ENCODE peak calls at places on chromosomes 5 and 9, in six cellular contexts. V, I, E, T, M and L are unnamed samples.

GRCh38 chr5:98497391-98497790 is 276.1 kb upstream of the RGMB start:
- DNase-seq in I (peak), M (no peak), E (no peak), T (no peak), V (no peak), L (no peak)

GRCh38 chr5:63961598-63962161 is 565 bp downstream of the HTR1A start:
- DNase-seq in V (no peak), I (no peak), T (no peak), E (no peak), M (no peak), L (no peak)

GRCh38 chr5:135071311-135071710 is 37.3 kb upstream of the PITX1 start:
- DNase-seq in V (no peak), M (no peak), I (no peak), E (no peak), T (no peak), L (no peak)

GRCh38 chr9:128627906-128628305 is 28.7 kb downstream of the DYNC2I2 start:
- DNase-seq in M (no peak), T (no peak), V (no peak), E (no peak), I (no peak), L (no peak)

GRCh38 chr5:175849153-175849552 is 22.2 kb upstream of the CPLX2 start:
- DNase-seq in I (no peak), V (no peak), T (no peak), M (no peak), E (no peak), L (no peak)

GRCh38 chr9:89352874-89353649 is 34.8 kb downstream of the SECISBP2 start:
- DNase-seq in V (no peak), E (no peak), T (no peak), I (no peak), M (no peak), L (no peak)

GRCh38 chr9:133889498-133890301 is 102.4 kb downstream of the VAV2 start:
- DNase-seq in M (no peak), V (no peak), E (no peak), I (no peak), T (no peak), L (no peak)

GRCh38 chr5:123285122-123286011 is 137.8 kb downstream of the CEP120 start:
- DNase-seq in E (no peak), I (peak), V (no peak), T (peak), M (peak), L (no peak)

GRCh38 chr5:147752033-147752432 is 30.5 kb downstream of the JAKMIP2 start:
- DNase-seq in E (no peak), I (no peak), M (no peak), T (no peak), V (no peak), L (no peak)

GRCh38 chr5:109803854-109804253 is 114.1 kb downstream of the MAN2A1 start:
- DNase-seq in M (no peak), V (no peak), E (no peak), I (no peak), T (no peak), L (no peak)

GRCh38 chr5:83472508-83473343 is 1.2 kb downstream of the VCAN start:
- DNase-seq in T (peak), I (no peak), M (no peak), V (peak), E (no peak), L (no peak)

GRCh38 chr5:6517494-6517893 is 68.8 kb downstream of the UBE2QL1 start:
- DNase-seq in M (no peak), I (no peak), V (no peak), E (no peak), T (no peak), L (no peak)

GRCh38 chr9:19033015-19033414 is at the start of gene SAXO1:
- DNase-seq in E (no peak), I (no peak), V (no peak), T (no peak), M (no peak), L (no peak)

GRCh38 chr9:19032411-19032810 is 598 bp downstream of the SAXO1 start:
- DNase-seq in T (no peak), E (no peak), M (no peak), I (no peak), V (no peak), L (no peak)

GRCh38 chr9:19030899-19031298 is 2.1 kb downstream of the SAXO1 start:
- DNase-seq in I (no peak), E (no peak), V (no peak), T (no peak), M (no peak), L (no peak)

GRCh38 chr9:19036611-19037010 is 3.6 kb upstream of the SAXO1 start:
- DNase-seq in M (no peak), E (no peak), T (no peak), V (no peak), I (no peak), L (no peak)
- TF ChIP-seq CTCF in M (peak), E (no peak), T (no peak), V (no peak), I (no peak), L (no peak)

GRCh38 chr9:105445203-105445881 is 2.5 kb upstream of the FSD1L start:
- DNase-seq in T (no peak), I (no peak), M (no peak), E (no peak), V (peak), L (no peak)

GRCh38 chr9:105444130-105444529 is 3.7 kb upstream of the FSD1L start:
- DNase-seq in T (no peak), V (peak), I (no peak), M (peak), E (no peak), L (no peak)

GRCh38 chr9:105449081-105449480 is 1.2 kb downstream of the FSD1L start:
- DNase-seq in T (no peak), I (peak), E (no peak), V (no peak), M (no peak), L (no peak)

GRCh38 chr9:105447814-105448812 is at the start of gene FSD1L:
- DNase-seq in M (peak), T (peak), V (peak), I (peak), E (peak), L (peak)

DNA sequence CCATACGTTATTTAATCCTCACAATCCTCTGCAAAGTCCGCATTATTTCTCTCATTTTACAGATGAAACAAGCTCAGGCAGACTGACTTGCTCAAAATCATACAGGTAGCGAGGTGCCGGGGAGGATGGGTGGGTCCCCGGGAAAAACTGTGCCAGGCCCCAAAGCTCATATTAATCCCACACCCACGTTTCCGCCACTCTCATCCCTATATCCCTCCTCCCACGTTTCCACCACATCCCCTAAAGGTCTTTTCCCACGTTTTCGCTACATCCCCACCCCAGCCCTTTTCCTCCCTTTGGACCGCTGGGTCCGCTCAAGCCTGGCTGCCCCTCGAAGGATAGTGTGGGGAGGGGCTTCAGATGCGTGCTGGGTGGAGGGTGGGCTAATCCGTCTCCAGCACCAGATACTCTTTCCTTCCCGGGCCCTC is 434 bp upstream of the FSD1L start:
- DNase-seq in V (no peak), E (no peak), T (no peak), M (no peak), I (no peak), L (no peak)
- H3K27ac ChIP-seq in V (peak), E (no peak), T (peak), M (peak), I (no peak), L (no peak)

DNA sequence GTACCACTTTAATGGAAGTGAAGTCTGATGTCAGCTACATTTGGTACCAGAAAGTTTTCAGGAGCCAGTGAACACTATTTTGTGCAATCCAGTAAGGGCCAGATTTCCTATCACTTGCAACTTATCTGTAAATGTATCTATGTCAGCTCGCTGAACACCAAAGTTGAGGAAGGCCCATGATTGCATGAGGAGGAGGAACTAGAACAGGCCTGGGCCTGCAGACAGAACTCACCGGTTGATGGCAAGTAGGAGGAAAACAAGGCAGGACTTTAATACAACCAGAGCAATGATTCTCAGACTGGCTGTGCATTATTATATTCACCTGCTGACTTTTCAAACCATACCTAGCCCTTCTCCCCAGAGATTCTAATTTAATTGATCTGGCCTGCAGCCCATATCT is 540.2 kb downstream of the CETN3 start:
- DNase-seq in V (no peak), T (no peak), I (no peak), E (no peak), M (no peak), L (no peak)
- TF ChIP-seq CTCF in V (no peak), T (no peak), I (no peak), E (no peak), M (no peak), L (no peak)

DNA sequence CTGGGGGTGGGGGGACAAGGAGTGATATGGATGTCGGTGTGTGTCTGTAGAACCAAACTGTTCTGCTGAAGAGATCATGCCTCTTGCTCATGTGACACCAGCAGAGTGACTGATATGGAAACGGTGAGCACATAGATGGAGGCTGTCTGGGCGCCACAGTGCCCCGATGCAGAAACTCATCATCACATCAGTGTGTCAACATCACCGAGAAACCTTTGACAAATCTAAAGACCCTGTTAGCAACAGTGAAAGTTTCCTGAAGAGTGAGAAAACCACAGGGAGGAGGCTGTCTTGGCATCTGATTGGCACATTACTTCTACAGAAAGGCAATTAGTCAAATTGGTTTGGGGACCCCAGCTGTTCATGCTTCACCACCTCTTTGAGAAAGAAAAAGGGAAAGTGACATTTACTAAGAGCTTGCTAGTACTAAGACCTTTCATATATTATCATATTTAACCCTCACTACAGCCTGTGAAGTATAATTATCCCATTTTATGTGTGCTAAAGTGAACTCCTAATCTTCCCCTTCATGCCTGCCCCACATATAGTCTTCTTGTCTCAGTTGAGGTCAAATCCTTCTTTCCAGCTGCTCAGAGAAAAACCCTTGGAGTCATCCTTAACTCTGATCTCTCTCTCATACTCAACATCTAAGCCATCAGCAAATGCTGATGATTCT is 25.6 kb downstream of the CSF2 start:
- DNase-seq in E (peak), I (no peak), V (no peak), M (no peak), T (no peak), L (no peak)
- H3K27ac ChIP-seq in E (no peak), I (no peak), V (no peak), M (peak), T (no peak), L (no peak)

GRCh38 chr5:139683295-139684271 is 35.4 kb downstream of the CXXC5 start:
- DNase-seq in E (no peak), I (no peak), V (no peak), M (no peak), T (no peak), L (no peak)
- TF ChIP-seq CTCF in E (no peak), I (no peak), V (no peak), M (no peak), T (no peak), L (no peak)

DNA sequence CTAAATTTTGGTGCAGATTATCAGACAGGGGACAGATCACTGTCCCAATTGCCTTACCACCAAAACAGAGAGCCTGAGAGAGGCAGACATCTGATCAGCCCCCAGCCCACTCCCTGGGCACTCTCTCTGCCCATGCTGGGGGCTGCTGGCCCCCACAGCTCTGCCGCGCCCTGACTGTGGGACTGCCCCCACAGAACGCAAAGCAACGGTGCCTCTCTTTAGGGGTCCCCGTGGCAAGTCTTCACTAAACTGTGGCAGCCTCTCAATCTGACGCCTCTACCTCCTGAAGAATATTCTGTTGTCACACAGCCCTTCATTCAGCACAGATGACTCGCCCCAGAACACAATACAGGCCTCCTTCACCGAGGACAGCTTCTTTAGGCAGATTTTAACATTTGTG is 197.4 kb downstream of the ERCC6L2 start:
- DNase-seq in T (no peak), M (no peak), I (no peak), E (no peak), V (no peak), L (no peak)
- H3K27ac ChIP-seq in T (no peak), M (no peak), I (no peak), E (no peak), V (no peak), L (no peak)

GRCh38 chr5:80240368-80240986 is 15.4 kb downstream of the SERINC5 start:
- DNase-seq in M (no peak), V (no peak), T (no peak), I (no peak), E (no peak), L (no peak)
- TF ChIP-seq CTCF in M (no peak), V (no peak), T (no peak), I (no peak), E (no peak), L (no peak)

DNA sequence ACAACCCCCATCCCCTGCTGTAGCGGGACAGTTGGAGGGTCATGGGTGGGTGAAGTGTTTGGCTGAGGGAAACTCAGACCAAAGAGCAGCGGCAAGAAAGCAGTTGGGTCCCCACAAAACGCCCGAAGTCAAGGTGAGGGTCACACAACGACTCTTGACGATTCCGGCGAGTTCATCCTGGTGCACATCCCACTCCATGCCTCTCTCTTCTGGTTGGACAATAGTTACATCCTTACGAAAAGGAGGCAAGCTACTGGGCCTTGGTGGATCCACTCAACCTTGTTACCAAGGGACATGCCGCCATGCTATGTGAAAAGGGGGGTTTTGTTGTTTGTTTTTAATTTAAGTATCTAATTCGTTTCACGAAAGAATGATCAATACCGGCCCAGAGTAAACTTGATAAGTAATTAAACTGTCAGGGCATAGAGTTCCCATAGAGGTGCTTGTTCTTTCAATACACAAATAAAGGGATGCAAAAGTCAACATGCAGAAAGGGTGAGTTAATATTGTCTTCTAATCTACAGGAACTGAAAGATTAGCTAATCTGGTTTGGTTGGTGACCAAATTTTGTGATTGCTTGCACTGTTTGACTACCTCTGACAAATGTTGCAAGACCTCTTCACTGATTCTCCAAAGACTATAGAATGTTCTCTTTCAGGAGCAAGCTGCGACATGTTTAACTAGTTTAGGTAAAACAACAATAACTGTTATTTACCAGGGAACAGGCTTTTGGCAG is 732 bp upstream of the SMIM15 start:
- DNase-seq in I (peak), T (no peak), V (no peak), M (no peak), E (no peak), L (no peak)
- H3K27ac ChIP-seq in I (peak), T (peak), V (peak), M (peak), E (peak), L (peak)

DNA sequence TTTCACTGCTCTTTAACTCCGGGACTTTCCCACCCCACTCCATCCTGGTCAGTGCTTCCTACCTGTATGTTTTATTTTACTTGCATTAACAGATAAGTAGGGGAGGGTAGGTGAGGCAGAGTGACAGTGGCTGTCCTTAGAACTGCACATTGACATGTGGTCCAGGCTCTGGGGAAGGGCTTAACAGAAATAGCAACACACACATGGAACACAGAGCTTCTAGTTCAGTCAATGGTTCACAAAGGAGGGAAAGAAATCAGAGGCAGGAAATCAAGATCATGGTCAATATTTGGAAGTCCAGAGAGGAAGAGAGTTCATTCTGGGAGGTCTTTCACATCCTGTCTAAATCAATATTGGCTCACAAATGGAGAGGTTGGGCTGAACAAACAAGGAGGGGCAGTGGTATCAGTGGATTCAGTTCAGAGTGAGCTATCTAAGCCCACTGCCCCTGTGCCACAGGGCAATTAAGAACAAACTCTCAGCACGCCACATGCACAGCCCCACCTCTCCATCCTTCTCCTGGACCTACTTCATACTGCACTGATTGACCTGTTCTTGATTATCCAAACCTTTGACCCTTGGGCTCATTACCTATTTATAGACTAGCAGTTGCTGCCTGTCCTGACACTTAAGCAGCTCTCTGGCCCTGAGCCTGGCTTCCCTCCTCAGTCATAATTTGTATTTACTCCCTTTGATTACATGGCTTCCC is 6.2 kb upstream of the VPS13A start:
- DNase-seq in I (no peak), M (no peak), V (peak), E (no peak), T (no peak), L (no peak)
- TF ChIP-seq CTCF in I (no peak), M (no peak), V (no peak), E (no peak), T (no peak), L (no peak)